ENCODE peak calls at places on chromosomes 12 and 14, in six cellular contexts. One of them, this sample, is unnamed.

GRCh38 chr12:129903956-129904769 is at the start of gene TMEM132D:
- DNase-seq in T-helper 9 cell: no peak
- DNase-seq in progenitor cell of endocrine pancreas: no peak
- DNase-seq in effector CD4-positive, alpha-beta T cell: no peak
- DNase-seq in stomach: no peak
- DNase-seq in CD4-positive, alpha-beta T cell: no peak
- DNase-seq in this sample: no peak

GRCh38 chr12:75852143-75852542 is 179.4 kb downstream of the PHLDA1 start:
- DNase-seq in T-helper 9 cell: no peak
- DNase-seq in progenitor cell of endocrine pancreas: no peak
- DNase-seq in effector CD4-positive, alpha-beta T cell: no peak
- DNase-seq in stomach: no peak
- DNase-seq in CD4-positive, alpha-beta T cell: no peak
- DNase-seq in this sample: no peak

GRCh38 chr12:22231836-22232235 is 102.7 kb downstream of the ST8SIA1 start:
- DNase-seq in T-helper 9 cell: no peak
- DNase-seq in progenitor cell of endocrine pancreas: no peak
- DNase-seq in effector CD4-positive, alpha-beta T cell: no peak
- DNase-seq in stomach: no peak
- DNase-seq in CD4-positive, alpha-beta T cell: no peak
- DNase-seq in this sample: no peak

GRCh38 chr12:13044859-13045384 is 741 bp downstream of the FAM234B start:
- DNase-seq in T-helper 9 cell: no peak
- DNase-seq in progenitor cell of endocrine pancreas: no peak
- DNase-seq in effector CD4-positive, alpha-beta T cell: no peak
- DNase-seq in stomach: no peak
- DNase-seq in CD4-positive, alpha-beta T cell: no peak
- DNase-seq in this sample: no peak

GRCh38 chr14:75229576-75229922 is 49.1 kb upstream of the FOS start:
- DNase-seq in T-helper 9 cell: no peak
- DNase-seq in progenitor cell of endocrine pancreas: no peak
- DNase-seq in effector CD4-positive, alpha-beta T cell: no peak
- DNase-seq in stomach: peak
- DNase-seq in CD4-positive, alpha-beta T cell: no peak
- DNase-seq in this sample: no peak

GRCh38 chr12:76586764-76587395 is 27.3 kb upstream of the OSBPL8 start:
- DNase-seq in T-helper 9 cell: peak
- DNase-seq in progenitor cell of endocrine pancreas: no peak
- DNase-seq in effector CD4-positive, alpha-beta T cell: peak
- DNase-seq in stomach: no peak
- DNase-seq in CD4-positive, alpha-beta T cell: peak
- DNase-seq in this sample: peak

GRCh38 chr12:102543931-102544485 is 63.6 kb upstream of the IGF1 start:
- DNase-seq in T-helper 9 cell: no peak
- DNase-seq in progenitor cell of endocrine pancreas: no peak
- DNase-seq in effector CD4-positive, alpha-beta T cell: no peak
- DNase-seq in stomach: no peak
- DNase-seq in CD4-positive, alpha-beta T cell: no peak
- DNase-seq in this sample: no peak

GRCh38 chr12:28059678-28060077 is 87.1 kb upstream of the PTHLH start:
- DNase-seq in T-helper 9 cell: no peak
- DNase-seq in progenitor cell of endocrine pancreas: no peak
- DNase-seq in effector CD4-positive, alpha-beta T cell: no peak
- DNase-seq in stomach: no peak
- DNase-seq in CD4-positive, alpha-beta T cell: no peak
- DNase-seq in this sample: no peak

GRCh38 chr12:130988261-130989175 is 34.8 kb downstream of the ADGRD1 start:
- DNase-seq in T-helper 9 cell: no peak
- DNase-seq in progenitor cell of endocrine pancreas: no peak
- DNase-seq in effector CD4-positive, alpha-beta T cell: no peak
- DNase-seq in stomach: no peak
- DNase-seq in CD4-positive, alpha-beta T cell: no peak
- DNase-seq in this sample: no peak

GRCh38 chr12:69534389-69534822 is 50.9 kb upstream of the CCT2 start:
- DNase-seq in T-helper 9 cell: no peak
- DNase-seq in progenitor cell of endocrine pancreas: no peak
- DNase-seq in effector CD4-positive, alpha-beta T cell: no peak
- DNase-seq in stomach: no peak
- DNase-seq in CD4-positive, alpha-beta T cell: no peak
- DNase-seq in this sample: peak

GRCh38 chr12:133222211-133222610 is 13.5 kb downstream of the ANHX start:
- DNase-seq in T-helper 9 cell: no peak
- DNase-seq in progenitor cell of endocrine pancreas: no peak
- DNase-seq in effector CD4-positive, alpha-beta T cell: no peak
- DNase-seq in stomach: no peak
- DNase-seq in CD4-positive, alpha-beta T cell: no peak
- DNase-seq in this sample: no peak

GRCh38 chr12:674272-674781 is 11.1 kb upstream of the NINJ2 start:
- DNase-seq in T-helper 9 cell: peak
- DNase-seq in progenitor cell of endocrine pancreas: no peak
- DNase-seq in effector CD4-positive, alpha-beta T cell: peak
- DNase-seq in stomach: no peak
- DNase-seq in CD4-positive, alpha-beta T cell: peak
- DNase-seq in this sample: no peak

GRCh38 chr12:49811136-49811535 is 17.1 kb downstream of the NCKAP5L start:
- DNase-seq in T-helper 9 cell: no peak
- DNase-seq in progenitor cell of endocrine pancreas: no peak
- DNase-seq in effector CD4-positive, alpha-beta T cell: no peak
- DNase-seq in stomach: no peak
- DNase-seq in CD4-positive, alpha-beta T cell: no peak
- DNase-seq in this sample: no peak

GRCh38 chr12:27982380-27982779 is 9.8 kb upstream of the PTHLH start:
- DNase-seq in T-helper 9 cell: no peak
- DNase-seq in progenitor cell of endocrine pancreas: no peak
- DNase-seq in effector CD4-positive, alpha-beta T cell: no peak
- DNase-seq in stomach: no peak
- DNase-seq in CD4-positive, alpha-beta T cell: no peak
- DNase-seq in this sample: no peak